ENCODE peak calls at places on chromosomes 12 and 14, in six cellular contexts. W, U, N, B, J and M are unnamed samples.
A peak's percentile ranks its signal among the peaks of the same experiment; 100 is the strongest.

GRCh38 chr12:39490500-39491276 is 47.8 kb upstream of the KIF21A start:
- DNase-seq in W (no peak), U (no peak), N (no peak), B (no peak), J (no peak), M (no peak)

GRCh38 chr12:116832353-116832752 is 48.9 kb downstream of the HRK start:
- DNase-seq in W (no peak), U (no peak), N (no peak), B (no peak), J (no peak), M (no peak)

GRCh38 chr14:67820428-67820881 is 876 bp downstream of the RAD51B start:
- DNase-seq in W (no peak), U (peak; percentile 52), N (peak; percentile 67), B (peak; percentile 52), J (no peak), M (peak; percentile 2)

GRCh38 chr12:13079440-13079906 is 24.0 kb downstream of the GSG1 start:
- DNase-seq in W (no peak), U (no peak), N (no peak), B (no peak), J (no peak), M (peak; percentile 58)

GRCh38 chr12:89211456-89211855 is 140.8 kb downstream of the DUSP6 start:
- DNase-seq in W (no peak), U (no peak), N (no peak), B (no peak), J (no peak), M (no peak)

GRCh38 chr14:50523271-50524041 is 8.9 kb downstream of the MAP4K5 start:
- DNase-seq in W (no peak), U (no peak), N (no peak), B (no peak), J (no peak), M (peak; percentile 36)

GRCh38 chr14:29937116-29937515 is 9.5 kb upstream of the PRKD1 start:
- DNase-seq in W (no peak), U (no peak), N (no peak), B (no peak), J (no peak), M (no peak)

GRCh38 chr14:99268776-99269510 is 3.1 kb downstream of the BCL11B start:
- DNase-seq in W (no peak), U (no peak), N (no peak), B (no peak), J (no peak), M (peak; percentile 32)

GRCh38 chr12:51403744-51404143 is 12.5 kb upstream of the GALNT6 start:
- DNase-seq in W (no peak), U (peak; percentile 64), N (no peak), B (peak; percentile 72), J (no peak), M (no peak)

GRCh38 chr12:32466986-32467711 is 67.8 kb downstream of the FGD4 start:
- DNase-seq in W (no peak), U (no peak), N (no peak), B (no peak), J (no peak), M (no peak)

GRCh38 chr12:92063641-92064040 is 82.0 kb downstream of the BTG1 start:
- DNase-seq in W (no peak), U (no peak), N (no peak), B (no peak), J (no peak), M (no peak)

GRCh38 chr12:110345176-110345651 is 58.3 kb downstream of the ANAPC7 start:
- DNase-seq in W (no peak), U (no peak), N (peak; percentile 32), B (peak; percentile 54), J (no peak), M (no peak)

GRCh38 chr14:22668417-22668816 is 24.3 kb upstream of the OR6J1 start:
- DNase-seq in W (no peak), U (no peak), N (no peak), B (no peak), J (no peak), M (no peak)

GRCh38 chr14:24982472-24983155 is 67.3 kb downstream of the STXBP6 start:
- DNase-seq in W (no peak), U (no peak), N (no peak), B (no peak), J (no peak), M (no peak)

GRCh38 chr12:590206-590750 is 73.0 kb downstream of the NINJ2 start:
- DNase-seq in W (no peak), U (peak; percentile 26), N (no peak), B (peak; percentile 18), J (no peak), M (no peak)

GRCh38 chr14:87691482-87691881 is 301.5 kb downstream of the GALC start:
- DNase-seq in W (no peak), U (no peak), N (no peak), B (peak; percentile 47), J (no peak), M (no peak)

GRCh38 chr14:71745072-71745471 is 187.2 kb upstream of the RGS6 start:
- DNase-seq in W (no peak), U (no peak), N (no peak), B (no peak), J (no peak), M (no peak)

GRCh38 chr12:128693115-128693514 is 130.6 kb downstream of the SLC15A4 start:
- DNase-seq in W (no peak), U (no peak), N (no peak), B (no peak), J (no peak), M (no peak)

GRCh38 chr14:95527392-95528002 is 7.4 kb upstream of the GLRX5 start:
- DNase-seq in W (no peak), U (no peak), N (peak; percentile 76), B (no peak), J (peak; percentile 85), M (peak; percentile 40)

GRCh38 chr14:22419620-22420019 is 169.4 kb downstream of the DAD1 start:
- DNase-seq in W (no peak), U (peak; percentile 40), N (no peak), B (no peak), J (no peak), M (no peak)

GRCh38 chr12:57750561-57751431 is 1.3 kb downstream of the CDK4 start:
- DNase-seq in W (no peak), U (no peak), N (no peak), B (no peak), J (no peak), M (no peak)

GRCh38 chr14:104383931-104384775 is 195.4 kb upstream of the C14orf180 start:
- DNase-seq in W (peak; percentile 44), U (peak; percentile 19), N (no peak), B (no peak), J (peak; percentile 14), M (peak; percentile 56)

GRCh38 chr14:104384776-104385071 is 194.8 kb upstream of the C14orf180 start:
- DNase-seq in W (no peak), U (peak; percentile 14), N (no peak), B (no peak), J (no peak), M (no peak)

GRCh38 chr14:104386281-104386841 is 193.2 kb upstream of the C14orf180 start:
- DNase-seq in W (no peak), U (peak; percentile 22), N (no peak), B (no peak), J (peak; percentile 14), M (no peak)

GRCh38 chr14:104387000-104387384 is 192.6 kb upstream of the C14orf180 start:
- DNase-seq in W (no peak), U (peak; percentile 13), N (no peak), B (no peak), J (peak; percentile 16), M (no peak)

DNA sequence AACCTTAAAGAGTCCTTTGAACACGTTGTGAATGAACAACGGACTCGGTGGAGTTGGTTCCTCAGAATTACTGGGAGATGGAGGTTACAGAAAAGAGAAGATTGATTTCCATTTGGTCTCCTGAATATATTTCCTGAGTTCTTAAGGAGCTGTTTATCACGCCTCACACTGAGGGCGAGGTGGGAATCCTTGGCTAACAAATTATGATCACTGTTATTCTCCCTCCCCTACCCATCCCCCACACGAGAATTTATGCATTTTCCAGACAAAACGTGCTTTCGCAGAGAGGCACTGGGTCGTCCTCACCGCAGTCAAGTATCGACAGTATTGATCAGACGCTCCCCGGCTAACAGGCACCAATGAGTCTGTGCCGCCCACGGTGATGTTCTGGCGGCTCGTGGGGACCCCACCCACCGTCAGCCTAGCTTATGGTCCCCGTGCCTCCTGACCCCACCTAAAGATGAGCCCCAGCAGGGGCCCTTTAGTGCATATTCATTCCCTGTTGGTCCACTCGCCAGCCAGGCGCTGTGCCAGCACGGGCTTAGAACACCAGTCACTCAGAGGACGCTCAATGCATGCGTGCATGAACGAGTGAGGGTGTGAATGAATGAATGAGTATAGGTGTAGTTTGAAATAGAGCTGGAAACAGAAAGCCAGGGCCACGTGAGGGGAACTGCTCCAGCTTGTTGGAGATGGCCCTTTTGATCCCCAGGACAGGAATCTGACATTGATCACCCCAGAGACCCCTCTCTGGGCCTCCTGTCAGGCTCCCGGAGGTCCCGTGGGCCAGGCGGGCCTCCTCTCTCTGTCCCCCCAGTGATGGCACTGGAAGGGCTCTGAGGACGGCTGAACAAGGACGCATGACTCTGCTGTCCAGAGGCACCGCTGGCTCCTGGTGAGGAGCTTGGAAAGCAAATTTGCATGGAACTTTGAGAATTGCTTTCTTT is 194.1 kb upstream of the C14orf180 start:
- DNase-seq in W (no peak), U (peak; percentile 25), N (no peak), B (no peak), J (peak; percentile 12), M (no peak)
- H3K4me1 ChIP-seq in W (no peaks in the 10 kb centered on the region), U (no peaks in the 10 kb centered on the region), N (no peaks in the 10 kb centered on the region), B (peaks cover 8% of the 10 kb centered on the region), J (no peaks in the 10 kb centered on the region), M (peaks cover 28% of the 10 kb centered on the region)

DNA sequence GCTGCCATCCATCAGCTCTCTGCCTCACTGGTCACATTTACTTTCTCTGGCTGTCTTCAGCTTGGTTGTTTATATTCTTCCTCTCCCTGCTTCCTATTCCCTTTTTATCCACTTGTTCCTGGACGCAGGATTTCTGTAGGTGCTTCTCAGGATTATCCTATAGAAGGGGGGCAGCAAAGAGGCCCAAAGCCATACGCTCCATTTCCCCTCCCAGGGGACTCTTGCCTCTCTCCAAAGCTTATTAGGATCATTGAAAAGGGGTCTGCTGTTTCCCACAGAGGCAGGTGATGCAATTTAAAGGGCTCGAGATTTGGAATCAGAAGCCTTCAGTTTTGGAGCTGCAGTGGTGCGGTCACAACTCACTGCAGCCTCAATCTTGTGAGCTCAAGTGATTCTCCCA is 31.5 kb upstream of the SYNDIG1L start:
- DNase-seq in W (no peak), U (no peak), N (no peak), B (no peak), J (no peak), M (peak; percentile 50)
- H3K4me1 ChIP-seq in W (no peaks in the 10 kb centered on the region), U (no peaks in the 10 kb centered on the region), N (no peaks in the 10 kb centered on the region), B (no peaks in the 10 kb centered on the region), J (no peaks in the 10 kb centered on the region), M (peaks cover 17% of the 10 kb centered on the region)

GRCh38 chr14:55604467-55604866 is 24.5 kb downstream of the KTN1 start:
- DNase-seq in W (no peak), U (no peak), N (no peak), B (no peak), J (no peak), M (no peak)
- H3K4me1 ChIP-seq in W (peaks cover 92% of the 10 kb centered on the region), U (peaks cover 51% of the 10 kb centered on the region), N (peaks cover 6% of the 10 kb centered on the region), B (peaks cover 9% of the 10 kb centered on the region), J (no peaks in the 10 kb centered on the region), M (peaks cover 43% of the 10 kb centered on the region)

GRCh38 chr14:96893966-96894622 is 96.9 kb downstream of the VRK1 start:
- DNase-seq in W (no peak), U (no peak), N (no peak), B (no peak), J (no peak), M (no peak)

GRCh38 chr14:96889091-96889490 is 91.9 kb downstream of the VRK1 start:
- DNase-seq in W (no peak), U (no peak), N (no peak), B (no peak), J (no peak), M (no peak)

GRCh38 chr14:96888158-96888557 is 91.0 kb downstream of the VRK1 start:
- DNase-seq in W (no peak), U (no peak), N (no peak), B (no peak), J (no peak), M (no peak)

GRCh38 chr14:96888593-96888992 is 91.4 kb downstream of the VRK1 start:
- DNase-seq in W (no peak), U (no peak), N (no peak), B (no peak), J (no peak), M (peak; percentile 73)
- H3K4me1 ChIP-seq in W (no peaks in the 10 kb centered on the region), U (no peaks in the 10 kb centered on the region), N (no peaks in the 10 kb centered on the region), B (no peaks in the 10 kb centered on the region), J (no peaks in the 10 kb centered on the region), M (peaks cover 37% of the 10 kb centered on the region)